ENCODE peak calls at places on chromosome 15, in six cellular contexts. H, J, V, P, U and K are unnamed samples.

GRCh38 chr15:99504071-99504822 is 61.5 kb upstream of the MEF2A start:
- DNase-seq in H (no peak), J (no peak), V (no peak), P (no peak), U (no peak), K (no peak)

GRCh38 chr15:42143356-42143755 is 13.1 kb downstream of the PLA2G4F start:
- DNase-seq in H (no peak), J (no peak), V (no peak), P (no peak), U (no peak), K (no peak)

GRCh38 chr15:78913012-78913411 is 31.8 kb downstream of the CTSH start:
- DNase-seq in H (no peak), J (no peak), V (no peak), P (no peak), U (no peak), K (no peak)

GRCh38 chr15:49438970-49439631 is 16.1 kb downstream of the FGF7 start:
- DNase-seq in H (no peak), J (no peak), V (peak; percentile 13), P (no peak), U (peak; percentile 31), K (peak; percentile 47)

GRCh38 chr15:29422606-29423005 is 153.0 kb upstream of the NSMCE3 start:
- DNase-seq in H (no peak), J (no peak), V (no peak), P (no peak), U (no peak), K (no peak)

GRCh38 chr15:42037650-42038049 is 16.8 kb upstream of the PLA2G4E start:
- DNase-seq in H (no peak), J (no peak), V (no peak), P (no peak), U (no peak), K (no peak)

GRCh38 chr15:51756482-51756881 is 5.1 kb downstream of the TMOD2 start:
- DNase-seq in H (no peak), J (no peak), V (no peak), P (no peak), U (no peak), K (no peak)

GRCh38 chr15:92869977-92870644 is 30.0 kb upstream of the CHD2 start:
- DNase-seq in H (no peak), J (no peak), V (no peak), P (peak; percentile 36), U (no peak), K (no peak)

GRCh38 chr15:28994142-28994829 is 108.5 kb downstream of the APBA2 start:
- DNase-seq in H (no peak), J (no peak), V (no peak), P (no peak), U (no peak), K (no peak)

GRCh38 chr15:81373996-81374395 is at the start of gene TMC3:
- DNase-seq in H (peak; percentile 35), J (no peak), V (peak; percentile 13), P (no peak), U (no peak), K (no peak)

GRCh38 chr15:89490550-89491315 is 5.7 kb downstream of the RHCG start:
- DNase-seq in H (no peak), J (no peak), V (no peak), P (no peak), U (no peak), K (no peak)

GRCh38 chr15:89492934-89493631 is 3.3 kb downstream of the RHCG start:
- DNase-seq in H (no peak), J (no peak), V (no peak), P (peak; percentile 66), U (no peak), K (no peak)

GRCh38 chr15:89490081-89490480 is 6.3 kb downstream of the RHCG start:
- DNase-seq in H (no peak), J (no peak), V (no peak), P (no peak), U (no peak), K (no peak)

GRCh38 chr15:89494006-89494405 is 2.4 kb downstream of the RHCG start:
- DNase-seq in H (no peak), J (no peak), V (no peak), P (peak; percentile 28), U (no peak), K (no peak)

GRCh38 chr15:89492111-89492641 is 4.2 kb downstream of the RHCG start:
- DNase-seq in H (no peak), J (no peak), V (peak; percentile 7), P (peak; percentile 66), U (no peak), K (no peak)
- TF ChIP-seq CTCF in H (peak; percentile 56), J (peak; percentile 27), V (peak; percentile 61), P (no peak), U (peak; percentile 25), K (peak; percentile 47)

GRCh38 chr15:74403981-74404563 is 29.7 kb downstream of the SEMA7A start:
- DNase-seq in H (no peak), J (no peak), V (no peak), P (no peak), U (no peak), K (no peak)

GRCh38 chr15:74400915-74401757 is 32.6 kb downstream of the SEMA7A start:
- DNase-seq in H (peak; percentile 49), J (no peak), V (no peak), P (no peak), U (no peak), K (no peak)

GRCh38 chr15:74403590-74403919 is 30.2 kb downstream of the SEMA7A start:
- DNase-seq in H (no peak), J (no peak), V (no peak), P (no peak), U (no peak), K (no peak)

GRCh38 chr15:74402337-74402839 is 31.4 kb downstream of the SEMA7A start:
- DNase-seq in H (no peak), J (no peak), V (no peak), P (no peak), U (no peak), K (no peak)

GRCh38 chr15:74402873-74403589 is 30.7 kb downstream of the SEMA7A start:
- DNase-seq in H (no peak), J (no peak), V (no peak), P (no peak), U (no peak), K (no peak)
- H3K4me3 ChIP-seq in H (no peak overlapping the region), J (no peak overlapping the region), V (no peak overlapping the region), P (no peak overlapping the region), U (no peak overlapping the region), K (no peak overlapping the region)

DNA sequence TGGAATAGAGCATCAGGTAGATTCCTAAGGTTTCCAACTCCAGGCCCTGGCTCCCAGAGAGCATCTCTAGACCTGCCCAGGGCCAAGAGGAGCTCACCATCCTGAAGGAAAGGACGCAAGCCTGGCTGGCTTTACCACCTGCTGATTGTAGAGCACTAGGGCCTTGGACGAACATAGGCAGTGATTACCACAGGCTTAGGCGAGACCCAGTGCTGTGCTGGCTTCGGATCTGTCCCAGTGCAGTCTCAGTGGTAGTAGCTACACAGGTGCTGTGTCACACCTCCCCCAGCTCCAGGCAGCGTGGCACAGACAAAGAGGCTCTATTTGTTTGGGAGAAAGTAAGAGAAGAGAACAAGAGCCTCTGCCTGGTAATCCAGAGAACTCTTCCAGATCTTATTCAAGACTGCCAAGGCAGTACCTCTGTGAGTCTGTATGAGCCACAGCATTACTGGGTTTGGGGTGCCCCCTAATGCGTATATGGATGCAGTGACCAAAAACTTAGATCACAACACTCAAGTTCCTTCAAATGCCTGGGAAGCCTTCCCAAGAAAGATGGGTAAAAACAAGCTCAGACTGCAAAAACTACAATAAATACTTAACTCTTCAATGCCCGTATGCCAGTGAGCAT is 25.4 kb downstream of the ISG20 start:
- DNase-seq in H (no peak), J (no peak), V (peak; percentile 28), P (peak; percentile 55), U (no peak), K (no peak)
- TF ChIP-seq CTCF in H (no peak), J (no peak), V (peak; percentile 24), P (no peak), U (peak; percentile 42), K (peak; percentile 13)

DNA sequence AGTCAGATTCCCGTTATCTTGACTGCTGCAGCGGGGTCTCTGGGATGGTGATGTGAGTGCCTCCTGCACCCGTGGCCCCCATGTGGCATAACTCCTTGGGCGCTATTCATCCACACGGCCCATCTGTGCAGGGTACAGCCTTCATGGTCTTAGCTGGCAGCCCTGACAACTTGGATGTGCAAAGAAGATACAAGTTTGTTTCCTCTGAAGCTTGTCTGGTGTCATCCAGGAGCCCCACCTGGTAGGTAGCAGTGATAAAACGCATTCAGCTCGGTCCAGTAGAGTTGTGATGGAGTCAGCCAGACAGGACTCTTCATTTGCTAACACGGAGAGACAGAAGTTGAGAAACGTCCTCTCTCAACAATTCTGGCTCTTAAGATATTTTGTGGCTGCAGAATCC is 53.3 kb downstream of the CORO2B start:
- DNase-seq in H (no peak), J (no peak), V (no peak), P (no peak), U (no peak), K (no peak)
- H3K4me3 ChIP-seq in H (no peak overlapping the region), J (no peak overlapping the region), V (no peak overlapping the region), P (no peak overlapping the region), U (no peak overlapping the region), K (no peak overlapping the region)